ENCODE peak calls at places on chromosome 14, in four cellular contexts. One of them, this sample, is unnamed.

GRCh38 chr14:24430682-24431568 is 1.2 kb downstream of the KHNYN start:
- DNase-seq in MCF 10A: peak
- DNase-seq in NCI-H2081: no peak
- DNase-seq in T-helper 17 cell: peak
- DNase-seq in this sample: peak

GRCh38 chr14:73700325-73700724 is 13.9 kb downstream of the PNMA1 start:
- DNase-seq in NCI-H2081: no peak
- DNase-seq in T-helper 17 cell: no peak
- DNase-seq in MCF 10A: no peak
- DNase-seq in this sample: no peak

GRCh38 chr14:36659822-36660735 is 1.6 kb upstream of the PAX9 start:
- DNase-seq in T-helper 17 cell: no peak
- DNase-seq in MCF 10A: no peak
- DNase-seq in NCI-H2081: no peak
- DNase-seq in this sample: no peak

GRCh38 chr14:106872619-106873446 is 1346.5 kb downstream of the TMEM121 start:
- DNase-seq in T-helper 17 cell: peak
- DNase-seq in NCI-H2081: peak
- DNase-seq in MCF 10A: peak
- DNase-seq in this sample: peak

GRCh38 chr14:74634481-74634880 is 22.4 kb upstream of the LTBP2 start:
- DNase-seq in MCF 10A: no peak
- DNase-seq in NCI-H2081: no peak
- DNase-seq in T-helper 17 cell: no peak
- DNase-seq in this sample: no peak

GRCh38 chr14:58607131-58607531 is 30.6 kb upstream of the DACT1 start:
- DNase-seq in NCI-H2081: no peak
- DNase-seq in T-helper 17 cell: no peak
- DNase-seq in MCF 10A: no peak
- DNase-seq in this sample: no peak

GRCh38 chr14:76773188-76773885 is 12.1 kb downstream of the VASH1 start:
- DNase-seq in MCF 10A: peak
- DNase-seq in NCI-H2081: no peak
- DNase-seq in T-helper 17 cell: no peak
- DNase-seq in this sample: no peak

GRCh38 chr14:65387628-65388027 is 24.9 kb upstream of the FUT8 start:
- DNase-seq in MCF 10A: no peak
- DNase-seq in T-helper 17 cell: no peak
- DNase-seq in NCI-H2081: no peak
- DNase-seq in this sample: no peak

GRCh38 chr14:98182385-98183055 is 1089.5 kb downstream of the BCL11B start:
- DNase-seq in T-helper 17 cell: no peak
- DNase-seq in NCI-H2081: no peak
- DNase-seq in MCF 10A: peak
- DNase-seq in this sample: no peak

GRCh38 chr14:69318901-69319475 is 59.0 kb downstream of the GALNT16 start:
- DNase-seq in NCI-H2081: no peak
- DNase-seq in T-helper 17 cell: no peak
- DNase-seq in MCF 10A: no peak
- DNase-seq in this sample: no peak

GRCh38 chr14:21840765-21841164 is 167.1 kb upstream of the OR4E1 start:
- DNase-seq in MCF 10A: peak
- DNase-seq in T-helper 17 cell: no peak
- DNase-seq in NCI-H2081: no peak
- DNase-seq in this sample: peak

GRCh38 chr14:52117433-52117832 is 48.6 kb upstream of the NID2 start:
- DNase-seq in NCI-H2081: no peak
- DNase-seq in MCF 10A: no peak
- DNase-seq in T-helper 17 cell: no peak
- DNase-seq in this sample: no peak

GRCh38 chr14:100532154-100532915 is 54.9 kb downstream of the BEGAIN start:
- DNase-seq in T-helper 17 cell: no peak
- DNase-seq in NCI-H2081: no peak
- DNase-seq in MCF 10A: no peak
- DNase-seq in this sample: no peak

GRCh38 chr14:24607081-24607480 is 2.4 kb downstream of the GZMH start:
- DNase-seq in T-helper 17 cell: no peak
- DNase-seq in MCF 10A: no peak
- DNase-seq in NCI-H2081: no peak
- DNase-seq in this sample: no peak

GRCh38 chr14:50400461-50400860 is 3.8 kb upstream of the CDKL1 start:
- DNase-seq in T-helper 17 cell: no peak
- DNase-seq in MCF 10A: no peak
- DNase-seq in NCI-H2081: no peak
- DNase-seq in this sample: no peak

GRCh38 chr14:75885829-75886228 is 96.0 kb downstream of the TGFB3 start:
- DNase-seq in MCF 10A: peak
- DNase-seq in NCI-H2081: no peak
- DNase-seq in T-helper 17 cell: no peak
- DNase-seq in this sample: no peak

GRCh38 chr14:70333289-70333688 is 26.2 kb downstream of the COX16 start:
- DNase-seq in NCI-H2081: no peak
- DNase-seq in T-helper 17 cell: no peak
- DNase-seq in MCF 10A: no peak
- DNase-seq in this sample: no peak

GRCh38 chr14:44988694-44989093 is 26.7 kb downstream of the TOGARAM1 start:
- DNase-seq in NCI-H2081: no peak
- DNase-seq in MCF 10A: no peak
- DNase-seq in T-helper 17 cell: no peak
- DNase-seq in this sample: no peak

GRCh38 chr14:101020971-101021370 is 117.4 kb upstream of the RTL1 start:
- DNase-seq in T-helper 17 cell: no peak
- DNase-seq in MCF 10A: no peak
- DNase-seq in NCI-H2081: no peak
- DNase-seq in this sample: no peak

GRCh38 chr14:87152701-87153100 is 840.3 kb downstream of the GALC start:
- DNase-seq in NCI-H2081: peak
- DNase-seq in MCF 10A: no peak
- DNase-seq in T-helper 17 cell: no peak
- DNase-seq in this sample: no peak

GRCh38 chr14:89501381-89501780 is 84.3 kb upstream of the FOXN3 start:
- DNase-seq in T-helper 17 cell: no peak
- DNase-seq in NCI-H2081: no peak
- DNase-seq in MCF 10A: no peak
- DNase-seq in this sample: no peak

GRCh38 chr14:69685217-69685616 is 73.8 kb downstream of the SUSD6 start:
- DNase-seq in NCI-H2081: peak
- DNase-seq in T-helper 17 cell: no peak
- DNase-seq in MCF 10A: peak
- DNase-seq in this sample: no peak

GRCh38 chr14:101737414-101738367 is 23.8 kb upstream of the PPP2R5C start:
- DNase-seq in T-helper 17 cell: no peak
- DNase-seq in MCF 10A: no peak
- DNase-seq in NCI-H2081: no peak
- DNase-seq in this sample: no peak

GRCh38 chr14:96762650-96763049 is 34.5 kb upstream of the VRK1 start:
- DNase-seq in T-helper 17 cell: no peak
- DNase-seq in MCF 10A: peak
- DNase-seq in NCI-H2081: peak
- DNase-seq in this sample: peak

GRCh38 chr14:32472512-32473472 is 143.7 kb downstream of the AKAP6 start:
- DNase-seq in T-helper 17 cell: no peak
- DNase-seq in NCI-H2081: peak
- DNase-seq in MCF 10A: peak
- DNase-seq in this sample: no peak

GRCh38 chr14:63454863-63455622 is 88.1 kb downstream of the PPP2R5E start:
- DNase-seq in MCF 10A: peak
- DNase-seq in NCI-H2081: peak
- DNase-seq in T-helper 17 cell: no peak
- DNase-seq in this sample: no peak

GRCh38 chr14:66503532-66503931 is 4.4 kb upstream of the GPHN start:
- DNase-seq in MCF 10A: peak
- DNase-seq in NCI-H2081: no peak
- DNase-seq in T-helper 17 cell: no peak
- DNase-seq in this sample: no peak

GRCh38 chr14:78690836-78691235 is 520.7 kb downstream of the NRXN3 start:
- DNase-seq in T-helper 17 cell: no peak
- DNase-seq in MCF 10A: no peak
- DNase-seq in NCI-H2081: no peak
- DNase-seq in this sample: no peak

GRCh38 chr14:86935241-86935640 is 1057.7 kb downstream of the GALC start:
- DNase-seq in NCI-H2081: no peak
- DNase-seq in T-helper 17 cell: no peak
- DNase-seq in MCF 10A: no peak
- DNase-seq in this sample: no peak

GRCh38 chr14:69039287-69039628 is 60.2 kb upstream of the ACTN1 start:
- DNase-seq in T-helper 17 cell: no peak
- DNase-seq in NCI-H2081: no peak
- DNase-seq in MCF 10A: peak
- DNase-seq in this sample: no peak

GRCh38 chr14:90301580-90302181 is 30.1 kb downstream of the NRDE2 start:
- DNase-seq in NCI-H2081: peak
- DNase-seq in T-helper 17 cell: no peak
- DNase-seq in MCF 10A: peak
- DNase-seq in this sample: no peak

GRCh38 chr14:99159341-99160340 is 112.4 kb downstream of the BCL11B start:
- DNase-seq in NCI-H2081: no peak
- DNase-seq in MCF 10A: no peak
- DNase-seq in T-helper 17 cell: no peak
- DNase-seq in this sample: no peak